ENCODE peak calls at places on chromosomes 3 and 15, in six cellular contexts. Z is NB4, Q is left ventricle myocardium inferior, F is cardiac muscle cell, G is Peyer's patch, P is MCF 10A. C is an unnamed sample.

GRCh38 chr3:169241928-169242751 is 421.4 kb downstream of the MECOM start:
- DNase-seq in Q (peak), Z (no peak), G (no peak), F (peak), P (no peak), C (peak)

GRCh38 chr15:31345606-31346366 is 19.2 kb downstream of the KLF13 start:
- DNase-seq in Z (no peak), Q (peak), P (no peak), G (no peak), F (no peak), C (no peak)

GRCh38 chr3:183116051-183116614 is 16.8 kb upstream of the MCCC1 start:
- DNase-seq in P (peak), G (peak), Z (peak), F (no peak), Q (no peak), C (no peak)

GRCh38 chr15:76064375-76064774 is 4.6 kb downstream of the TMEM266 start:
- DNase-seq in P (no peak), F (no peak), Z (no peak), G (no peak), Q (no peak), C (no peak)

GRCh38 chr3:55191911-55192787 is 264.3 kb upstream of the LRTM1 start:
- DNase-seq in P (peak), Q (no peak), G (no peak), F (peak), Z (no peak), C (peak)

GRCh38 chr3:66433522-66433782 is 67.4 kb downstream of the LRIG1 start:
- DNase-seq in Q (no peak), P (no peak), G (no peak), F (no peak), Z (no peak), C (no peak)

GRCh38 chr3:197352382-197352781 is 54.0 kb upstream of the DLG1 start:
- DNase-seq in Q (peak), P (peak), F (peak), G (no peak), Z (no peak), C (peak)

GRCh38 chr3:183478501-183478900 is 50.1 kb upstream of the MCF2L2 start:
- DNase-seq in Z (no peak), G (no peak), Q (no peak), F (no peak), P (no peak), C (no peak)

GRCh38 chr3:49671291-49672288 is 2.6 kb upstream of the APEH start:
- DNase-seq in F (peak), G (peak), Q (peak), P (peak), Z (peak), C (peak)

GRCh38 chr15:99985878-99986277 is 252.6 kb upstream of the LYSMD4 start:
- DNase-seq in Q (no peak), Z (no peak), F (no peak), G (no peak), P (no peak), C (no peak)

GRCh38 chr3:136196401-136197158 is 445 bp upstream of the MSL2 start:
- DNase-seq in G (peak), P (peak), Q (peak), Z (peak), F (peak), C (peak)

GRCh38 chr15:59438891-59439290 is 905 bp downstream of the FAM81A start:
- DNase-seq in Q (no peak), F (no peak), G (no peak), P (no peak), Z (no peak), C (no peak)

GRCh38 chr3:176431073-176431472 is 766.2 kb downstream of the TBL1XR1 start:
- DNase-seq in Q (no peak), Z (no peak), P (no peak), G (no peak), F (no peak), C (no peak)

GRCh38 chr3:36482880-36483279 is 102.6 kb downstream of the STAC start:
- DNase-seq in Z (no peak), Q (no peak), P (no peak), F (no peak), G (no peak), C (no peak)

GRCh38 chr15:51782357-51782896 is 31.0 kb downstream of the TMOD2 start:
- DNase-seq in Z (peak), P (peak), G (no peak), F (no peak), Q (no peak), C (peak)
- TF ChIP-seq CTCF in Z (peak), P (peak), G (no peak), F (peak), Q (peak), C (peak)

GRCh38 chr3:46844397-46844796 is 18.8 kb downstream of the MYL3 start:
- DNase-seq in P (no peak), Z (no peak), Q (no peak), F (no peak), G (no peak), C (no peak)

GRCh38 chr3:46844851-46845250 is 18.4 kb downstream of the MYL3 start:
- DNase-seq in Z (no peak), Q (no peak), P (no peak), G (no peak), F (no peak), C (no peak)

GRCh38 chr3:46845397-46845859 is 17.8 kb downstream of the MYL3 start:
- DNase-seq in Q (peak), Z (peak), P (peak), F (peak), G (no peak), C (peak)

GRCh38 chr3:46846624-46847542 is 16.4 kb downstream of the MYL3 start:
- DNase-seq in Q (no peak), G (peak), F (no peak), Z (no peak), P (no peak), C (no peak)

GRCh38 chr3:46845860-46846623 is 17.2 kb downstream of the MYL3 start:
- DNase-seq in Q (peak), G (peak), Z (peak), P (peak), F (peak), C (peak)
- TF ChIP-seq CTCF in Q (peak), G (peak), Z (peak), P (peak), F (peak), C (no peak)

GRCh38 chr15:84752195-84752594 is 3.8 kb downstream of the ZNF592 start:
- DNase-seq in Z (no peak), G (no peak), P (no peak), Q (no peak), F (no peak), C (no peak)

GRCh38 chr15:84748274-84749110 is at the start of gene ZNF592:
- DNase-seq in Z (peak), G (peak), Q (peak), F (peak), P (peak), C (peak)

GRCh38 chr15:84749111-84749991 is 959 bp downstream of the ZNF592 start:
- DNase-seq in P (peak), F (peak), Z (peak), G (peak), Q (peak), C (peak)

GRCh38 chr15:84750583-84751092 is 2.2 kb downstream of the ZNF592 start:
- DNase-seq in Z (peak), G (peak), Q (no peak), F (no peak), P (no peak), C (no peak)

DNA sequence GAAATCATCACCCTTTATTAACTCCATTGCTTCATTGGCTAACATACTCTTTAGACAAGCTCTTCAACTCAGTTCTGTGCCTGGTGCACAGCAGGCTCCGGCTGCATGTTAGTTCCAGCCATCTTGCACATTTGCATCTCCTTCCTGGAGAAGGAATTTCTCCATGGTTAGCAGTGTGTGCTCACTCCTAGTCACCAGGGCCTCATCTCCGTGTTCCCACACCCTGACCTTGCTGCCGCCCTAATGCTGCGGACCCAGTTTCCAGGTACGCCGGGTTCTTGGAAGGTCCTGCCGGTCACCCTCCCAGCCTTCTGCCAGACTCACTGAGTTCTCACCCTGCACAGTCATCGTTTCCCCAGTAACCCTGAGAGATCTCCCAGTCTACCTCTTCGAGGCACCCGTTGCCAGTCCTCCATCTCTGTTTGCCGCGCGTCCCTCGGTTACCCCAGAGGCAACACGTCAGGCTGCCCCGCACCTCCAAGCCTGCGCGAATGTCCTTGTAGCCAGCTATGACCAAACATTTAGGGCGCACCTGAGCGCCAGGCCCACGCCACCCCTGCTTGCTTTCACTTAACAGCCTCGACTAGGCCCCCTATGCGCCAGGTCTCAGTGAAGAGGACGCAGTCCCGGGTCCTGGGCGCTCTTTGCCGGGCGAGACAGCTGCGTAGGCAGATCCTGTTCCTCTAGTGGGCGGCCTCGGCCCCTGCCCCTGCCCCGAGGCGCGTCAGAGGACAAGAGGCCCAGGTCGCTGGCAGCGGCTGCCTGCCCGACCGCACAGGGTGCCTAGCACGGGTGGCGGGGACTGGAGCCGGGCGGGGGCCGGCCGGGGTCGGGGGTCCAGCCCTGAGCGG is 744 bp upstream of the ZNF592 start:
- DNase-seq in P (peak), Q (peak), F (peak), G (peak), Z (peak), C (peak)
- TF ChIP-seq CTCF in P (no peak), Q (no peak), F (no peak), G (no peak), Z (no peak), C (peak)

GRCh38 chr15:58185439-58185838 is 47.3 kb downstream of the AQP9 start:
- DNase-seq in P (peak), G (no peak), F (peak), Q (no peak), Z (peak), C (peak)
- TF ChIP-seq CTCF in P (peak), G (no peak), F (peak), Q (no peak), Z (no peak), C (peak)

GRCh38 chr3:30581067-30581585 is 25.3 kb upstream of the TGFBR2 start:
- DNase-seq in Z (no peak), Q (no peak), P (no peak), G (no peak), F (no peak), C (no peak)
- TF ChIP-seq CTCF in Z (no peak), Q (no peak), P (no peak), G (no peak), F (no peak), C (no peak)

GRCh38 chr3:24195504-24196230 is 250.6 kb downstream of the NR1D2 start:
- DNase-seq in G (no peak), P (no peak), Q (no peak), Z (no peak), F (no peak), C (no peak)

GRCh38 chr3:24197809-24198208 is 252.7 kb downstream of the NR1D2 start:
- DNase-seq in G (no peak), Z (no peak), F (no peak), Q (no peak), P (no peak), C (no peak)

GRCh38 chr3:24199305-24199704 is 254.2 kb downstream of the NR1D2 start:
- DNase-seq in Z (no peak), G (no peak), F (no peak), P (no peak), Q (no peak), C (no peak)

GRCh38 chr3:24199775-24200247 is 254.7 kb downstream of the NR1D2 start:
- DNase-seq in Q (no peak), F (peak), G (no peak), Z (no peak), P (no peak), C (peak)

GRCh38 chr3:24196526-24196925 is 251.4 kb downstream of the NR1D2 start:
- DNase-seq in P (peak), F (peak), G (no peak), Q (no peak), Z (no peak), C (peak)
- TF ChIP-seq CTCF in P (no peak), F (no peak), G (no peak), Q (no peak), Z (no peak), C (no peak)

GRCh38 chr15:36678308-36678707 is 98.9 kb downstream of the CDIN1 start:
- DNase-seq in Z (no peak), P (no peak), Q (no peak), G (no peak), F (no peak), C (no peak)
- TF ChIP-seq CTCF in Z (no peak), P (no peak), Q (no peak), G (no peak), F (no peak), C (no peak)

C was measured in cardiac fibroblast.